ENCODE peak calls at places on chromosomes 6 and 20, in eight cellular contexts. One of them, this sample, is unnamed.

GRCh38 chr6:141057761-141058160 is 1075.0 kb upstream of the GJE1 start:
- DNase-seq in GM10248: no peak
- DNase-seq in left lung: no peak
- DNase-seq in C1 segment of cervical spinal cord: no peak
- DNase-seq in neural progenitor cell: no peak
- DNase-seq in ELR: no peak
- DNase-seq in activated T-cell treated with anti-CD3 and anti-CD28 coated beads, Interleukin-2, amount 50 U/mL, for 72 hours: no peak
- DNase-seq in ecto neural progenitor cell: no peak
- DNase-seq in this sample: no peak

GRCh38 chr6:13418838-13419237 is 68.6 kb downstream of the GFOD1 start:
- DNase-seq in ecto neural progenitor cell: no peak
- DNase-seq in activated T-cell treated with anti-CD3 and anti-CD28 coated beads, Interleukin-2, amount 50 U/mL, for 72 hours: no peak
- DNase-seq in left lung: no peak
- DNase-seq in GM10248: no peak
- DNase-seq in ELR: no peak
- DNase-seq in C1 segment of cervical spinal cord: no peak
- DNase-seq in neural progenitor cell: no peak
- DNase-seq in this sample: no peak

GRCh38 chr6:168150551-168151444 is 71.8 kb upstream of the FRMD1 start:
- DNase-seq in ecto neural progenitor cell: no peak
- DNase-seq in C1 segment of cervical spinal cord: no peak
- DNase-seq in neural progenitor cell: peak
- DNase-seq in left lung: no peak
- DNase-seq in activated T-cell treated with anti-CD3 and anti-CD28 coated beads, Interleukin-2, amount 50 U/mL, for 72 hours: no peak
- DNase-seq in GM10248: no peak
- DNase-seq in ELR: no peak
- DNase-seq in this sample: no peak

GRCh38 chr6:112269165-112269564 is 14.8 kb upstream of the LAMA4 start:
- DNase-seq in ELR: peak
- DNase-seq in activated T-cell treated with anti-CD3 and anti-CD28 coated beads, Interleukin-2, amount 50 U/mL, for 72 hours: no peak
- DNase-seq in GM10248: no peak
- DNase-seq in left lung: no peak
- DNase-seq in C1 segment of cervical spinal cord: no peak
- DNase-seq in neural progenitor cell: no peak
- DNase-seq in ecto neural progenitor cell: no peak
- DNase-seq in this sample: peak

GRCh38 chr6:63272397-63272796 is 47.4 kb downstream of the LGSN start:
- DNase-seq in ELR: peak
- DNase-seq in ecto neural progenitor cell: no peak
- DNase-seq in activated T-cell treated with anti-CD3 and anti-CD28 coated beads, Interleukin-2, amount 50 U/mL, for 72 hours: no peak
- DNase-seq in neural progenitor cell: peak
- DNase-seq in C1 segment of cervical spinal cord: no peak
- DNase-seq in left lung: no peak
- DNase-seq in GM10248: peak
- DNase-seq in this sample: peak

GRCh38 chr20:45343445-45343866 is 4.8 kb downstream of the SDC4 start:
- DNase-seq in ELR: no peak
- DNase-seq in neural progenitor cell: no peak
- DNase-seq in C1 segment of cervical spinal cord: no peak
- DNase-seq in ecto neural progenitor cell: no peak
- DNase-seq in left lung: no peak
- DNase-seq in activated T-cell treated with anti-CD3 and anti-CD28 coated beads, Interleukin-2, amount 50 U/mL, for 72 hours: no peak
- DNase-seq in GM10248: no peak
- DNase-seq in this sample: no peak

GRCh38 chr6:85679445-85680123 is 36.9 kb upstream of the SYNCRIP start:
- DNase-seq in C1 segment of cervical spinal cord: no peak
- DNase-seq in ecto neural progenitor cell: no peak
- DNase-seq in GM10248: no peak
- DNase-seq in activated T-cell treated with anti-CD3 and anti-CD28 coated beads, Interleukin-2, amount 50 U/mL, for 72 hours: no peak
- DNase-seq in neural progenitor cell: no peak
- DNase-seq in left lung: no peak
- DNase-seq in ELR: peak
- DNase-seq in this sample: peak

GRCh38 chr6:123616016-123616415 is 20.7 kb downstream of the TRDN start:
- DNase-seq in left lung: no peak
- DNase-seq in GM10248: no peak
- DNase-seq in neural progenitor cell: no peak
- DNase-seq in ELR: no peak
- DNase-seq in C1 segment of cervical spinal cord: no peak
- DNase-seq in ecto neural progenitor cell: no peak
- DNase-seq in activated T-cell treated with anti-CD3 and anti-CD28 coated beads, Interleukin-2, amount 50 U/mL, for 72 hours: no peak
- DNase-seq in this sample: no peak

GRCh38 chr6:119495230-119495683 is 145.7 kb upstream of the MAN1A1 start:
- DNase-seq in GM10248: no peak
- DNase-seq in activated T-cell treated with anti-CD3 and anti-CD28 coated beads, Interleukin-2, amount 50 U/mL, for 72 hours: no peak
- DNase-seq in ELR: no peak
- DNase-seq in neural progenitor cell: no peak
- DNase-seq in left lung: no peak
- DNase-seq in C1 segment of cervical spinal cord: no peak
- DNase-seq in ecto neural progenitor cell: no peak
- DNase-seq in this sample: no peak

GRCh38 chr6:112990971-112991370 is 643.8 kb downstream of the RFPL4B start:
- DNase-seq in left lung: no peak
- DNase-seq in activated T-cell treated with anti-CD3 and anti-CD28 coated beads, Interleukin-2, amount 50 U/mL, for 72 hours: no peak
- DNase-seq in neural progenitor cell: no peak
- DNase-seq in GM10248: no peak
- DNase-seq in C1 segment of cervical spinal cord: no peak
- DNase-seq in ELR: peak
- DNase-seq in ecto neural progenitor cell: no peak
- DNase-seq in this sample: peak

GRCh38 chr6:8219352-8219943 is 117.1 kb upstream of the EEF1E1 start:
- DNase-seq in ecto neural progenitor cell: no peak
- DNase-seq in ELR: peak
- DNase-seq in C1 segment of cervical spinal cord: no peak
- DNase-seq in activated T-cell treated with anti-CD3 and anti-CD28 coated beads, Interleukin-2, amount 50 U/mL, for 72 hours: peak
- DNase-seq in left lung: no peak
- DNase-seq in GM10248: peak
- DNase-seq in neural progenitor cell: peak
- DNase-seq in this sample: peak

GRCh38 chr6:44074383-44075136 is 52.7 kb downstream of the MRPL14 start:
- DNase-seq in activated T-cell treated with anti-CD3 and anti-CD28 coated beads, Interleukin-2, amount 50 U/mL, for 72 hours: peak
- DNase-seq in left lung: peak
- DNase-seq in ecto neural progenitor cell: peak
- DNase-seq in C1 segment of cervical spinal cord: no peak
- DNase-seq in ELR: peak
- DNase-seq in GM10248: peak
- DNase-seq in neural progenitor cell: peak
- DNase-seq in this sample: peak

GRCh38 chr6:43077981-43078411 is 1.9 kb downstream of the PTK7 start:
- DNase-seq in C1 segment of cervical spinal cord: no peak
- DNase-seq in left lung: no peak
- DNase-seq in neural progenitor cell: peak
- DNase-seq in ELR: peak
- DNase-seq in GM10248: no peak
- DNase-seq in activated T-cell treated with anti-CD3 and anti-CD28 coated beads, Interleukin-2, amount 50 U/mL, for 72 hours: no peak
- DNase-seq in ecto neural progenitor cell: no peak
- DNase-seq in this sample: peak

GRCh38 chr20:24614341-24614740 is 144.9 kb downstream of the SYNDIG1 start:
- DNase-seq in C1 segment of cervical spinal cord: no peak
- DNase-seq in neural progenitor cell: no peak
- DNase-seq in activated T-cell treated with anti-CD3 and anti-CD28 coated beads, Interleukin-2, amount 50 U/mL, for 72 hours: no peak
- DNase-seq in ELR: no peak
- DNase-seq in left lung: no peak
- DNase-seq in GM10248: no peak
- DNase-seq in ecto neural progenitor cell: no peak
- DNase-seq in this sample: no peak

GRCh38 chr20:6632187-6632586 is 135.3 kb upstream of the BMP2 start:
- DNase-seq in ELR: no peak
- DNase-seq in left lung: no peak
- DNase-seq in GM10248: no peak
- DNase-seq in ecto neural progenitor cell: no peak
- DNase-seq in activated T-cell treated with anti-CD3 and anti-CD28 coated beads, Interleukin-2, amount 50 U/mL, for 72 hours: no peak
- DNase-seq in neural progenitor cell: no peak
- DNase-seq in C1 segment of cervical spinal cord: no peak
- DNase-seq in this sample: no peak

GRCh38 chr20:18794428-18794787 is 19.2 kb upstream of the SCP2D1 start:
- DNase-seq in neural progenitor cell: no peak
- DNase-seq in activated T-cell treated with anti-CD3 and anti-CD28 coated beads, Interleukin-2, amount 50 U/mL, for 72 hours: no peak
- DNase-seq in C1 segment of cervical spinal cord: no peak
- DNase-seq in ELR: no peak
- DNase-seq in ecto neural progenitor cell: no peak
- DNase-seq in GM10248: no peak
- DNase-seq in left lung: no peak
- DNase-seq in this sample: no peak

GRCh38 chr6:148671952-148672351 is 74.9 kb upstream of the UST start:
- DNase-seq in ELR: no peak
- DNase-seq in GM10248: no peak
- DNase-seq in neural progenitor cell: no peak
- DNase-seq in ecto neural progenitor cell: no peak
- DNase-seq in activated T-cell treated with anti-CD3 and anti-CD28 coated beads, Interleukin-2, amount 50 U/mL, for 72 hours: no peak
- DNase-seq in C1 segment of cervical spinal cord: no peak
- DNase-seq in left lung: no peak
- DNase-seq in this sample: no peak

GRCh38 chr6:134903448-134903847 is 46.5 kb downstream of the ALDH8A1 start:
- DNase-seq in activated T-cell treated with anti-CD3 and anti-CD28 coated beads, Interleukin-2, amount 50 U/mL, for 72 hours: no peak
- DNase-seq in ecto neural progenitor cell: no peak
- DNase-seq in GM10248: no peak
- DNase-seq in neural progenitor cell: no peak
- DNase-seq in ELR: no peak
- DNase-seq in C1 segment of cervical spinal cord: no peak
- DNase-seq in left lung: no peak
- DNase-seq in this sample: no peak

GRCh38 chr6:31057426-31058003 is 47.2 kb downstream of the MUC22 start:
- DNase-seq in GM10248: no peak
- DNase-seq in left lung: no peak
- DNase-seq in ELR: peak
- DNase-seq in activated T-cell treated with anti-CD3 and anti-CD28 coated beads, Interleukin-2, amount 50 U/mL, for 72 hours: no peak
- DNase-seq in C1 segment of cervical spinal cord: no peak
- DNase-seq in ecto neural progenitor cell: no peak
- DNase-seq in neural progenitor cell: peak
- DNase-seq in this sample: peak